ENCODE peak calls at places on chromosomes 1 and 21, in nine cellular contexts. O is heart right ventricle; A is CD8-positive, alpha-beta T cell; T is AG04450; I is fibroblast of mammary gland; Q is naive thymus-derived CD4-positive, alpha-beta T cell; C is fibroblast of the aortic adventitia; X is K562; N is uterus. S is an unnamed sample.

GRCh38 chr1:58047265-58047858 is 499.2 kb downstream of the OMA1 start:
- DNase-seq in O (peak), A (peak), T (no peak), I (peak), Q (peak), C (no peak), X (peak), N (no peak), S (no peak)

GRCh38 chr1:201275266-201275666 is 8.0 kb upstream of the PKP1 start:
- DNase-seq in O (peak), A (no peak), T (no peak), I (peak), Q (no peak), C (peak), X (no peak), N (no peak), S (peak)

GRCh38 chr21:21624674-21625073 is 626.5 kb downstream of the NCAM2 start:
- DNase-seq in O (no peak), A (no peak), T (peak), I (peak), Q (no peak), C (peak), X (no peak), N (no peak), S (no peak)

GRCh38 chr1:4047666-4048065 is 147.6 kb upstream of the C1orf174 start:
- DNase-seq in O (no peak), A (no peak), T (no peak), I (no peak), Q (no peak), C (no peak), X (no peak), N (no peak), S (no peak)

GRCh38 chr1:211654838-211655787 is 20.3 kb downstream of the NEK2 start:
- DNase-seq in O (peak), A (peak), T (peak), I (peak), Q (peak), C (peak), X (peak), N (peak), S (peak)

GRCh38 chr1:1867164-1867563 is 23.7 kb downstream of the GNB1 start:
- DNase-seq in O (no peak), A (no peak), T (no peak), I (no peak), Q (no peak), C (no peak), X (no peak), N (no peak), S (no peak)

GRCh38 chr1:46188295-46189030 is 9.8 kb downstream of the POMGNT1 start:
- DNase-seq in O (no peak), A (no peak), T (no peak), I (no peak), Q (no peak), C (peak), X (peak), N (no peak), S (no peak)

GRCh38 chr1:53370369-53370961 is 42.6 kb upstream of the LRP8 start:
- DNase-seq in O (no peak), A (no peak), T (no peak), I (no peak), Q (no peak), C (no peak), X (no peak), N (no peak), S (no peak)

GRCh38 chr21:42798106-42798505 is 81.2 kb downstream of the WDR4 start:
- DNase-seq in O (no peak), A (no peak), T (no peak), I (no peak), Q (no peak), C (no peak), X (no peak), N (no peak), S (no peak)

GRCh38 chr1:85283475-85284199 is 7.2 kb upstream of the BCL10 start:
- DNase-seq in O (no peak), A (no peak), T (no peak), I (no peak), Q (no peak), C (no peak), X (peak), N (no peak), S (peak)

GRCh38 chr1:103459385-103459784 is 66.1 kb upstream of the RNPC3 start:
- DNase-seq in O (no peak), A (no peak), T (no peak), I (peak), Q (no peak), C (peak), X (no peak), N (no peak), S (no peak)

GRCh38 chr1:23369335-23370013 is at the start of gene ZNF436:
- DNase-seq in O (peak), A (peak), T (peak), I (peak), Q (peak), C (peak), X (peak), N (peak), S (peak)

GRCh38 chr1:75100481-75101092 is 33.6 kb upstream of the LHX8 start:
- DNase-seq in O (no peak), A (no peak), T (no peak), I (no peak), Q (no peak), C (no peak), X (no peak), N (no peak), S (no peak)

GRCh38 chr1:222811671-222812070 is 3.2 kb upstream of the DISP1 start:
- DNase-seq in O (no peak), A (no peak), T (no peak), I (no peak), Q (no peak), C (no peak), X (no peak), N (no peak), S (no peak)

GRCh38 chr21:32007461-32007860 is 134.6 kb downstream of the HUNK start:
- DNase-seq in O (no peak), A (no peak), T (no peak), I (peak), Q (no peak), C (peak), X (no peak), N (no peak), S (no peak)

GRCh38 chr1:217095050-217095622 is 371.9 kb upstream of the ESRRG start:
- DNase-seq in O (no peak), A (no peak), T (no peak), I (no peak), Q (no peak), C (no peak), X (no peak), N (no peak), S (no peak)

GRCh38 chr21:28769683-28770082 is 223.0 kb downstream of the LTN1 start:
- DNase-seq in O (no peak), A (no peak), T (no peak), I (peak), Q (no peak), C (no peak), X (no peak), N (no peak), S (no peak)

GRCh38 chr1:234206651-234207284 is 166.5 kb upstream of the COA6 start:
- DNase-seq in O (peak), A (no peak), T (peak), I (peak), Q (no peak), C (peak), X (no peak), N (no peak), S (no peak)

GRCh38 chr1:36330940-36331339 is 7.5 kb upstream of the EVA1B start:
- DNase-seq in O (no peak), A (no peak), T (no peak), I (no peak), Q (no peak), C (no peak), X (no peak), N (no peak), S (no peak)

GRCh38 chr1:61636814-61637213 is 88.1 kb downstream of the TM2D1 start:
- DNase-seq in O (no peak), A (no peak), T (no peak), I (no peak), Q (no peak), C (no peak), X (no peak), N (no peak), S (no peak)

GRCh38 chr1:40076895-40077312 is 20.1 kb downstream of the PPT1 start:
- DNase-seq in O (no peak), A (no peak), T (peak), I (peak), Q (no peak), C (peak), X (peak), N (peak), S (no peak)

GRCh38 chr1:206803221-206803730 is 31.0 kb upstream of the IL10 start:
- DNase-seq in O (no peak), A (peak), T (no peak), I (no peak), Q (peak), C (no peak), X (no peak), N (no peak), S (no peak)

GRCh38 chr21:42117229-42118048 is 46.3 kb downstream of the UMODL1 start:
- DNase-seq in O (peak), A (peak), T (peak), I (peak), Q (peak), C (peak), X (peak), N (peak), S (peak)

GRCh38 chr1:187837787-187838186 is 1009.0 kb downstream of the PLA2G4A start:
- DNase-seq in O (no peak), A (no peak), T (no peak), I (no peak), Q (no peak), C (no peak), X (no peak), N (no peak), S (no peak)

GRCh38 chr1:216758182-216758581 is 35.0 kb upstream of the ESRRG start:
- DNase-seq in O (no peak), A (no peak), T (no peak), I (no peak), Q (no peak), C (no peak), X (no peak), N (no peak), S (no peak)

GRCh38 chr1:30867537-30867936 is 41.0 kb downstream of the SDC3 start:
- DNase-seq in O (no peak), A (no peak), T (no peak), I (no peak), Q (no peak), C (no peak), X (no peak), N (no peak), S (no peak)

GRCh38 chr1:210129092-210129491 is 103.5 kb upstream of the SERTAD4 start:
- DNase-seq in O (no peak), A (no peak), T (no peak), I (no peak), Q (no peak), C (no peak), X (no peak), N (no peak), S (no peak)

GRCh38 chr1:24470607-24471006 is 32.0 kb upstream of the RCAN3 start:
- DNase-seq in O (no peak), A (no peak), T (no peak), I (no peak), Q (no peak), C (no peak), X (no peak), N (no peak), S (no peak)

GRCh38 chr1:183898610-183899009 is 93.7 kb downstream of the RGL1 start:
- DNase-seq in O (no peak), A (no peak), T (no peak), I (no peak), Q (no peak), C (no peak), X (no peak), N (no peak), S (no peak)

GRCh38 chr21:41566500-41567014 is 58.6 kb upstream of the TMPRSS2 start:
- DNase-seq in O (no peak), A (no peak), T (no peak), I (no peak), Q (no peak), C (no peak), X (no peak), N (no peak), S (no peak)

GRCh38 chr1:119646521-119647227 is 1.4 kb downstream of the ZNF697 start:
- DNase-seq in O (no peak), A (no peak), T (no peak), I (peak), Q (no peak), C (peak), X (peak), N (no peak), S (no peak)

GRCh38 chr1:219686171-219686570 is 73.3 kb upstream of the ZC3H11B start:
- DNase-seq in O (no peak), A (no peak), T (no peak), I (no peak), Q (no peak), C (no peak), X (no peak), N (no peak), S (no peak)

GRCh38 chr21:38223893-38224540 is 32.8 kb upstream of the KCNJ15 start:
- DNase-seq in O (no peak), A (no peak), T (no peak), I (peak), Q (no peak), C (peak), X (no peak), N (no peak), S (no peak)

GRCh38 chr1:220300442-220301121 is 28.3 kb upstream of the RAB3GAP2 start:
- DNase-seq in O (peak), A (no peak), T (peak), I (peak), Q (no peak), C (peak), X (peak), N (peak), S (peak)

GRCh38 chr1:214330240-214330639 is 49.3 kb downstream of the SMYD2 start:
- DNase-seq in O (no peak), A (no peak), T (no peak), I (no peak), Q (no peak), C (no peak), X (no peak), N (no peak), S (no peak)

GRCh38 chr21:35294231-35294898 is 245.3 kb upstream of the RUNX1 start:
- DNase-seq in O (no peak), A (no peak), T (no peak), I (no peak), Q (no peak), C (peak), X (no peak), N (no peak), S (no peak)

GRCh38 chr21:35288238-35288637 is 239.1 kb upstream of the RUNX1 start:
- DNase-seq in O (no peak), A (no peak), T (no peak), I (no peak), Q (no peak), C (no peak), X (no peak), N (no peak), S (no peak)

GRCh38 chr21:35291963-35292627 is 243.0 kb upstream of the RUNX1 start:
- DNase-seq in O (no peak), A (no peak), T (no peak), I (peak), Q (no peak), C (no peak), X (no peak), N (no peak), S (no peak)

GRCh38 chr21:35291034-35291433 is 241.9 kb upstream of the RUNX1 start:
- DNase-seq in O (no peak), A (no peak), T (no peak), I (no peak), Q (no peak), C (no peak), X (no peak), N (no peak), S (no peak)
- H3K4me3 ChIP-seq in O (no peak), A (no peak), T (no peak), I (no peak), Q (no peak), C (no peak), X (no peak), N (no peak), S (no peak)

GRCh38 chr1:150875197-150876110 is 945 bp downstream of the ARNT start:
- DNase-seq in O (no peak), A (no peak), T (no peak), I (peak), Q (no peak), C (peak), X (no peak), N (no peak), S (no peak)

GRCh38 chr1:150872572-150872971 is 3.8 kb downstream of the ARNT start:
- DNase-seq in O (no peak), A (no peak), T (no peak), I (no peak), Q (no peak), C (no peak), X (no peak), N (no peak), S (no peak)

GRCh38 chr1:150876111-150876434 is 326 bp downstream of the ARNT start:
- DNase-seq in O (no peak), A (no peak), T (peak), I (peak), Q (no peak), C (peak), X (no peak), N (no peak), S (no peak)

GRCh38 chr1:150873521-150873920 is 2.9 kb downstream of the ARNT start:
- DNase-seq in O (no peak), A (no peak), T (no peak), I (no peak), Q (no peak), C (no peak), X (no peak), N (no peak), S (no peak)

DNA sequence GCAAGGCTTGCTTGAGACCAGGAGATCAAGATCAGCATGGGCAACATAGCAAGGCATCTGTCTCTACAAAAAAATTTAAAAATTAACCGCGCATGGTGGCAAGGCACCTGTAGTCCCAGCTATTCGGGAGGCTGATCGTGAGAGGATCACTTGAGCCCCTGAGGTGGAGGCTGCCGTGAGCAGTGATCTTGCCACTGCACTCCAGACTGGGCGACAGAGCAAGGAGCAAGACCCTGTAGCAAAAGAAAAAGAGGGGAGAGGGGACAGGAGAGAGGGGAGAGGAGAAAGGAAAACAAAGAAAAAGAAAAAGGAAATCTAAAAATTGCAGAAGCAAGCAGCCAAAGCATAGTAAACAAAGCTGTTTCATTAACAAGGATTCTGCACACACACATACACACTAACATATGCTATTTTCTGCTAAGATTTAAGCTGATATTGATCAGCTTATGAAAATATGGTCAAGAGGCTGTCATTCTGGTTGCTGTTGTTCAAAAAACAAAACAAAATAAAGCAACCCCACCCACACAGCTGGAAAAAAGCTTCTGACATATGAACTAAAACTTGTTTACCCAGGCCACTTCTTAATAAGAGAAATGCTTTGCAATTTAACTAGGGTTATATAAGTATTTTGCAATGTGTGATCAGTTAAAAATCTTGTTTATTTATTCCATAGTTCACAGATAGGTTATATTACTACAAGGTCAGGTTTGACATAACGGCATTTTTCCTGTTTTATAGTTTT is 1.8 kb downstream of the ARNT start:
- DNase-seq in O (no peak), A (no peak), T (no peak), I (peak), Q (no peak), C (peak), X (no peak), N (no peak), S (no peak)
- H3K4me3 ChIP-seq in O (peak), A (peak), T (peak), I (peak), Q (no peak), C (peak), X (peak), N (peak), S (peak)

GRCh38 chr1:225477296-225477911 is 49.6 kb upstream of the LBR start:
- DNase-seq in O (no peak), A (no peak), T (no peak), I (no peak), Q (no peak), C (no peak), X (no peak), N (no peak), S (no peak)
- H3K4me3 ChIP-seq in O (no peak), A (peak), T (no peak), I (no peak), Q (no peak), C (no peak), X (no peak), N (no peak), S (no peak)

GRCh38 chr1:95169544-95169943 is 52.4 kb downstream of the TLCD4 start:
- DNase-seq in O (no peak), A (no peak), T (no peak), I (no peak), Q (no peak), C (no peak), X (peak), N (no peak), S (no peak)
- H3K4me3 ChIP-seq in O (no peak), A (no peak), T (no peak), I (no peak), Q (no peak), C (no peak), X (no peak), N (no peak), S (no peak)

GRCh38 chr1:68051475-68051874 is 1.0 kb upstream of the DIRAS3 start:
- DNase-seq in O (peak), A (no peak), T (peak), I (peak), Q (no peak), C (peak), X (no peak), N (peak), S (peak)
- H3K4me3 ChIP-seq in O (peak), A (no peak), T (peak), I (peak), Q (no peak), C (peak), X (no peak), N (peak), S (peak)

GRCh38 chr1:230591676-230592075 is 50.6 kb upstream of the COG2 start:
- DNase-seq in O (no peak), A (no peak), T (no peak), I (no peak), Q (no peak), C (no peak), X (no peak), N (no peak), S (no peak)
- H3K4me3 ChIP-seq in O (no peak), A (no peak), T (no peak), I (no peak), Q (no peak), C (no peak), X (no peak), N (no peak), S (no peak)

GRCh38 chr1:34792868-34793727 is at the start of gene GJA4:
- DNase-seq in O (peak), A (no peak), T (no peak), I (no peak), Q (no peak), C (no peak), X (peak), N (no peak), S (peak)

GRCh38 chr1:34795916-34796315 is 3.1 kb downstream of the GJA4 start:
- DNase-seq in O (no peak), A (no peak), T (no peak), I (no peak), Q (no peak), C (no peak), X (no peak), N (no peak), S (no peak)

GRCh38 chr1:34792424-34792823 is 375 bp upstream of the GJA4 start:
- DNase-seq in O (no peak), A (no peak), T (no peak), I (no peak), Q (no peak), C (no peak), X (no peak), N (no peak), S (no peak)

GRCh38 chr1:34794790-34795180 is 2.0 kb downstream of the GJA4 start:
- DNase-seq in O (no peak), A (no peak), T (no peak), I (no peak), Q (no peak), C (no peak), X (no peak), N (no peak), S (no peak)

DNA sequence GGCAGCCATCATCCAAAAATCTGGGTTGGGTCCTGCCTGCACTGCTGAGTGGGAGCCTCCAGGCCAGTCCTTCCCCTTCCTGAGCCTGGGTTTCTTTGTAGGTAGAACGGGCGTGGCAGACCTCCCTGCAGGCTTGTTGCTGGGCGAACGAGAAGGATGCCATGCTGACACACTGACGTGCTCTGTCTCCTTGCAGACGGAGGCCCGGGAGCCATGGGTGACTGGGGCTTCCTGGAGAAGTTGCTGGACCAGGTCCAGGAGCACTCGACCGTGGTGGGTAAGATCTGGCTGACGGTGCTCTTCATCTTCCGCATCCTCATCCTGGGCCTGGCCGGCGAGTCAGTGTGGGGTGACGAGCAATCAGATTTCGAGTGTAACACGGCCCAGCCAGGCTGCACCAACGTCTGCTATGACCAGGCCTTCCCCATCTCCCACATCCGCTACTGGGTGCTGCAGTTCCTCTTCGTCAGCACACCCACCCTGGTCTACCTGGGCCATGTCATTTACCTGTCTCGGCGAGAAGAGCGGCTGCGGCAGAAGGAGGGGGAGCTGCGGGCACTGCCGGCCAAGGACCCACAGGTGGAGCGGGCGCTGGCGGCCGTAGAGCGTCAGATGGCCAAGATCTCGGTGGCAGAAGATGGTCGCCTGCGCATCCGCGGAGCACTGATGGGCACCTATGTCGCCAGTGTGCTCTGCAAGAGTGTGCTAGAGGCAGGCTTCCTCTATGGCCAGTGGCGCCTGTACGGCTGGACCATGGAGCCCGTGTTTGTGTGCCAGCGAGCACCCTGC is 1.4 kb downstream of the GJA4 start:
- DNase-seq in O (no peak), A (no peak), T (no peak), I (no peak), Q (no peak), C (no peak), X (no peak), N (no peak), S (no peak)
- H3K4me3 ChIP-seq in O (peak), A (no peak), T (no peak), I (no peak), Q (no peak), C (no peak), X (no peak), N (peak), S (peak)

S was measured in heart left ventricle.